ENCODE peak calls at places on chromosome 16, in eight cellular contexts. Z is HTR-8/SVneo, T is T-helper 2 cell, E is ELF-1, Q is fibroblast of villous mesenchyme, Y is kidney glomerular epithelial cell, X is immature natural killer cell, I is T-helper 1 cell. B is an unnamed sample.

GRCh38 chr16:8648867-8649266 is 25.6 kb upstream of the ABAT start:
- DNase-seq in Z (no peak), T (no peak), Y (no peak), E (no peak), Q (no peak), I (no peak), X (no peak), B (no peak)

GRCh38 chr16:56569971-56570370 is 5.1 kb downstream of the MT4 start:
- DNase-seq in X (no peak), E (no peak), Q (no peak), T (no peak), I (no peak), Z (no peak), Y (no peak), B (no peak)

GRCh38 chr16:28187595-28188004 is 24.2 kb downstream of the XPO6 start:
- DNase-seq in I (no peak), X (peak), E (no peak), Z (no peak), Y (no peak), Q (peak), T (no peak), B (no peak)

GRCh38 chr16:11743308-11744074 is 834 bp upstream of the TXNDC11 start:
- DNase-seq in E (no peak), T (no peak), Y (no peak), Z (peak), Q (peak), X (peak), I (peak), B (no peak)

GRCh38 chr16:77660311-77660710 is 62.0 kb upstream of the NUDT7 start:
- DNase-seq in X (no peak), E (peak), Q (peak), Y (peak), T (no peak), Z (peak), I (no peak), B (no peak)

GRCh38 chr16:89040861-89041570 is 52.6 kb upstream of the ACSF3 start:
- DNase-seq in X (no peak), I (no peak), T (no peak), E (no peak), Y (no peak), Q (no peak), Z (no peak), B (no peak)

GRCh38 chr16:85363427-85363826 is 249.7 kb upstream of the GSE1 start:
- DNase-seq in Z (no peak), I (no peak), X (no peak), Y (no peak), T (no peak), Q (no peak), E (no peak), B (no peak)

GRCh38 chr16:71648921-71649320 is 22.9 kb downstream of the MARVELD3 start:
- DNase-seq in Z (no peak), T (no peak), Q (no peak), I (no peak), Y (no peak), X (no peak), E (no peak), B (no peak)

GRCh38 chr16:56617212-56618085 is 8.1 kb upstream of the MT1E start:
- DNase-seq in I (peak), Q (peak), X (no peak), Z (no peak), E (no peak), Y (peak), T (no peak), B (no peak)

GRCh38 chr16:4034963-4035362 is 81.3 kb downstream of the ADCY9 start:
- DNase-seq in I (no peak), T (no peak), E (no peak), X (no peak), Y (no peak), Q (no peak), Z (no peak), B (no peak)

GRCh38 chr16:81745704-81746558 is 33.2 kb upstream of the PLCG2 start:
- DNase-seq in Z (peak), Y (peak), Q (peak), X (peak), I (peak), T (peak), E (peak), B (peak)

GRCh38 chr16:29321000-29321393 is 85.5 kb downstream of the NPIPB11 start:
- DNase-seq in I (no peak), Q (no peak), X (no peak), Z (no peak), E (no peak), T (no peak), Y (no peak), B (no peak)

GRCh38 chr16:57371494-57372371 is 557 bp upstream of the CX3CL1 start:
- DNase-seq in Z (no peak), I (no peak), E (no peak), T (no peak), Q (no peak), X (no peak), Y (no peak), B (no peak)

GRCh38 chr16:21076186-21076883 is 74.3 kb downstream of the DNAH3 start:
- DNase-seq in T (no peak), Z (no peak), E (no peak), Y (no peak), Q (peak), I (no peak), X (no peak), B (no peak)

GRCh38 chr16:84597518-84598390 is 20.1 kb downstream of the COTL1 start:
- DNase-seq in I (no peak), Q (peak), T (no peak), X (no peak), Z (no peak), Y (no peak), E (no peak), B (peak)

GRCh38 chr16:78437352-78437968 is 338.0 kb downstream of the WWOX start:
- DNase-seq in I (no peak), X (peak), Z (no peak), E (no peak), T (no peak), Q (peak), Y (no peak), B (no peak)

GRCh38 chr16:19783363-19783762 is 65.3 kb downstream of the IQCK start:
- DNase-seq in T (no peak), Y (no peak), X (no peak), I (no peak), Q (no peak), E (no peak), Z (no peak), B (no peak)

GRCh38 chr16:79653337-79654000 is 52.9 kb upstream of the MAF start:
- DNase-seq in I (no peak), Y (no peak), X (no peak), T (no peak), E (peak), Q (peak), Z (no peak), B (no peak)

GRCh38 chr16:75053791-75054555 is 55.1 kb downstream of the ZNRF1 start:
- DNase-seq in Y (no peak), I (no peak), Z (no peak), X (no peak), E (no peak), T (no peak), Q (no peak), B (no peak)

GRCh38 chr16:14186007-14186953 is 115.2 kb downstream of the MRTFB start:
- DNase-seq in X (no peak), Z (peak), I (no peak), Q (peak), Y (peak), T (no peak), E (peak), B (no peak)

GRCh38 chr16:30567160-30567990 is 4.1 kb downstream of the ZNF688 start:
- DNase-seq in E (no peak), Q (no peak), T (peak), Y (no peak), Z (no peak), X (no peak), I (peak), B (no peak)

GRCh38 chr16:58046936-58047335 is 21.4 kb downstream of the MMP15 start:
- DNase-seq in I (no peak), Z (no peak), Q (no peak), E (no peak), T (no peak), X (no peak), Y (no peak), B (no peak)